ENCODE peak calls at places on chromosomes 3 and 15, in eight cellular contexts. D is psoas muscle, N is mesendoderm, G is fibroblast of lung, J is right lobe of liver, W is ascending aorta, L is heart left ventricle, I is kidney. M is an unnamed sample.

GRCh38 chr15:68612979-68613740 is 34.4 kb downstream of the CORO2B start:
- DNase-seq in I (no peak), G (no peak), L (no peak), D (no peak), W (no peak), J (no peak), N (peak; percentile 60), M (no peak)

GRCh38 chr15:27457766-27458165 is 486.8 kb downstream of the GABRG3 start:
- DNase-seq in L (no peak), J (no peak), D (no peak), I (no peak), W (no peak), G (no peak), N (no peak), M (no peak)

GRCh38 chr3:103991461-103992115 is 1375.1 kb upstream of the ALCAM start:
- DNase-seq in W (no peak), G (peak; percentile 11), I (peak; percentile 30), D (no peak), N (peak; percentile 49), L (no peak), J (no peak), M (no peak)

GRCh38 chr15:51087513-51087912 is 7.2 kb downstream of the TNFAIP8L3 start:
- DNase-seq in W (no peak), I (no peak), G (peak; percentile 8), D (no peak), N (no peak), L (no peak), J (no peak), M (no peak)

GRCh38 chr3:39121626-39122025 is 14.1 kb downstream of the TTC21A start:
- DNase-seq in J (no peak), G (no peak), W (no peak), D (no peak), N (no peak), I (no peak), L (no peak), M (no peak)

GRCh38 chr15:79168922-79169322 is 78.3 kb upstream of the RASGRF1 start:
- DNase-seq in D (no peak), W (no peak), I (peak; percentile 72), G (no peak), L (peak; percentile 60), N (peak; percentile 95), J (no peak), M (peak; percentile 65)

GRCh38 chr3:109640146-109640652 is 302.9 kb upstream of the DPPA4 start:
- DNase-seq in J (no peak), N (no peak), W (no peak), I (no peak), G (no peak), L (no peak), D (no peak), M (no peak)

GRCh38 chr15:45026646-45027045 is 3.7 kb downstream of the SORD start:
- DNase-seq in J (no peak), W (no peak), D (no peak), I (no peak), L (no peak), N (peak; percentile 33), G (no peak), M (no peak)

GRCh38 chr15:45642203-45642932 is 7.5 kb downstream of the SQOR start:
- DNase-seq in G (peak; percentile 89), I (no peak), W (no peak), J (no peak), N (peak; percentile 33), D (peak; percentile 45), L (no peak), M (no peak)

GRCh38 chr3:175224051-175224450 is 364.9 kb downstream of the NAALADL2 start:
- DNase-seq in J (peak; percentile 86), G (no peak), I (no peak), L (peak; percentile 30), N (peak; percentile 18), W (no peak), D (no peak), M (no peak)

GRCh38 chr3:144272715-144273114 is 301.1 kb downstream of the DIPK2A start:
- DNase-seq in W (no peak), G (no peak), L (no peak), D (no peak), N (no peak), I (no peak), J (no peak), M (no peak)

GRCh38 chr3:31009881-31010280 is 115.4 kb upstream of the GADL1 start:
- DNase-seq in N (peak; percentile 98), G (no peak), L (no peak), D (no peak), I (no peak), W (no peak), J (no peak), M (no peak)

GRCh38 chr15:78944669-78945407 is at the start of gene CTSH:
- DNase-seq in I (peak; percentile 95), G (peak; percentile 13), N (peak; percentile 94), L (peak; percentile 86), D (peak; percentile 78), J (peak; percentile 96), W (no peak), M (no peak)

GRCh38 chr3:28317438-28318022 is 31.0 kb upstream of the ZCWPW2 start:
- DNase-seq in W (no peak), I (no peak), J (peak; percentile 44), G (peak; percentile 47), L (no peak), D (no peak), N (peak; percentile 62), M (no peak)

GRCh38 chr15:81419304-81419943 is 45.4 kb upstream of the TMC3 start:
- DNase-seq in W (no peak), J (no peak), N (peak; percentile 74), L (no peak), I (no peak), D (no peak), G (peak; percentile 85), M (no peak)

GRCh38 chr3:169404491-169404890 is 259.0 kb downstream of the MECOM start:
- DNase-seq in J (no peak), W (no peak), N (no peak), I (peak; percentile 40), G (no peak), L (no peak), D (no peak), M (no peak)

GRCh38 chr3:5226783-5227182 is 39.3 kb downstream of the EDEM1 start:
- DNase-seq in G (peak; percentile 61), D (no peak), J (no peak), W (no peak), N (no peak), I (no peak), L (no peak), M (no peak)

GRCh38 chr15:57599299-57599810 is 7.7 kb downstream of the MYZAP start:
- DNase-seq in W (no peak), L (no peak), I (no peak), D (no peak), G (no peak), J (no peak), N (no peak), M (no peak)

GRCh38 chr15:78540955-78541743 is 905 bp downstream of the PSMA4 start:
- DNase-seq in G (peak; percentile 38), I (no peak), L (no peak), N (peak; percentile 47), W (no peak), D (no peak), J (no peak), M (no peak)

GRCh38 chr3:187955076-187955952 is 198.6 kb upstream of the LPP start:
- DNase-seq in D (peak; percentile 43), I (peak; percentile 72), W (no peak), G (peak; percentile 99), J (peak; percentile 75), L (no peak), N (no peak), M (no peak)

GRCh38 chr15:74616996-74617395 is 1.4 kb downstream of the CLK3 start:
- DNase-seq in I (no peak), J (no peak), L (no peak), W (no peak), D (no peak), G (no peak), N (no peak), M (no peak)
- H3K4me1 ChIP-seq in I (peaks cover 25% of the 10 kb centered on the region), J (peaks cover 31% of the 10 kb centered on the region), L (peaks cover 47% of the 10 kb centered on the region), W (peaks cover 25% of the 10 kb centered on the region), D (peaks cover 39% of the 10 kb centered on the region), G (peaks cover 5% of the 10 kb centered on the region), N (peaks cover 2% of the 10 kb centered on the region), M (peaks cover 8% of the 10 kb centered on the region)

GRCh38 chr3:147414369-147415135 is 5.4 kb downstream of the ZIC1 start:
- DNase-seq in L (no peak), N (no peak), G (no peak), J (no peak), D (no peak), I (no peak), W (no peak), M (no peak)

GRCh38 chr3:147415337-147415736 is 6.2 kb downstream of the ZIC1 start:
- DNase-seq in G (no peak), I (no peak), L (no peak), J (no peak), N (peak; percentile 25), D (no peak), W (no peak), M (no peak)

GRCh38 chr3:147412917-147413711 is 3.9 kb downstream of the ZIC1 start:
- DNase-seq in W (no peak), D (no peak), I (peak; percentile 48), G (no peak), J (no peak), N (peak; percentile 74), L (no peak), M (no peak)

GRCh38 chr3:147412491-147412916 is 3.3 kb downstream of the ZIC1 start:
- DNase-seq in N (peak; percentile 75), J (no peak), L (no peak), W (no peak), D (no peak), I (peak; percentile 43), G (no peak), M (no peak)

DNA sequence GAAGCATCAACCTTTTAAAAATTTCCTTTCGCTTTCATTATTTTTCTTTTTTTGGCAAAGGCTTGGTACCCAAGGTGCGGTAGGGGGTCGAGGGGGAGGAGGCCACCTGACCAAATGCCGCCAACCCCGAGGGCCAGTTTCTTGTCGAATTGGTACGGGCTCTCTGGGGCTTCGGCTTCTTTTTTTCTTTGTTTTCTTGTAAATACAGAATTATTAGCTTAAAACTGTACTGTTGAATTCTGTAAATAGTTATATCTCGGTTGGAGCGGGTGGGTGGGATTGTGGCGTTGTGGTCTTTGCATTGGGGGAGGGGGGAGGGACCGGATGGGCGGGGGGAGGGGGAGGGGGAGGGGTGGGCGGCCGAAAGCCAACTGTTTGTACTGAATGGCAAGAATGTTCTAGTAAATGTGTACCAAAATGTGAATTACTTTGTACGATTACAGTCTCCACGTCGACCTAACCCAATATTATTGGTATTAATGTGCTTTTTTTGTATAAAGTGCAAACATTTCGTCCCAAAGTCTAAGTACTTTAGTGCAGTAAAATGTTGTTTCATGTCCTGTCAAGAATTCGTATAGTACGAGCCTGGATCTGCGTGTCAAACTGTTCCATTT is 4.7 kb downstream of the ZIC1 start:
- DNase-seq in D (no peak), N (peak; percentile 63), L (no peak), J (no peak), W (no peak), I (no peak), G (no peak), M (no peak)
- H3K4me3 ChIP-seq in D (peak overlapping the region; percentile 75), N (no peak overlapping the region), L (no peak overlapping the region), J (no peak overlapping the region), W (peak overlapping the region; percentile 26), I (peak overlapping the region; percentile 21), G (peak overlapping the region; percentile 46), M (no peak overlapping the region)

GRCh38 chr15:43828061-43828657 is 1.4 kb downstream of the WDR76 start:
- DNase-seq in W (no peak), D (no peak), G (peak; percentile 15), J (no peak), N (no peak), I (no peak), L (no peak), M (no peak)
- H3K27ac ChIP-seq in W (peak overlapping the region; percentile 24), D (no peak overlapping the region), G (peak overlapping the region; percentile 90), J (no peak overlapping the region), N (no peak overlapping the region), I (no peak overlapping the region), L (peak overlapping the region; percentile 41), M (peak overlapping the region; percentile 44)

GRCh38 chr3:123800352-123800682 is 83.8 kb downstream of the MYLK start:
- DNase-seq in N (no peak), W (no peak), G (no peak), D (no peak), J (no peak), I (no peak), L (no peak), M (no peak)
- H3K4me1 ChIP-seq in N (peaks cover 7% of the 10 kb centered on the region), W (peaks cover 14% of the 10 kb centered on the region), G (peaks cover 5% of the 10 kb centered on the region), D (no peaks in the 10 kb centered on the region), J (peaks cover 30% of the 10 kb centered on the region), I (peaks cover 3% of the 10 kb centered on the region), L (peaks cover 10% of the 10 kb centered on the region), M (peaks cover 4% of the 10 kb centered on the region)

M was measured in RWPE2.